ENCODE peak calls at places on chromosomes 6 and 20, in four cellular contexts. C, T, Q and H are unnamed samples.

GRCh38 chr6:138971601-138972000 is 16.5 kb downstream of the REPS1 start:
- DNase-seq in T (peak; percentile 33), Q (no peak), C (no peak), H (no peak)

GRCh38 chr6:143531720-143532504 is 20.4 kb upstream of the FUCA2 start:
- DNase-seq in T (no peak), C (no peak), Q (no peak), H (no peak)

GRCh38 chr20:22717466-22717865 is 133.1 kb upstream of the FOXA2 start:
- DNase-seq in Q (no peak), T (no peak), C (no peak), H (no peak)

GRCh38 chr20:53933232-53933846 is 137.1 kb downstream of the BCAS1 start:
- DNase-seq in Q (no peak), T (no peak), C (no peak), H (no peak)

GRCh38 chr6:131692589-131692988 is 8.6 kb downstream of the OR2A4 start:
- DNase-seq in Q (no peak), T (no peak), C (no peak), H (no peak)

GRCh38 chr20:11995750-11996567 is 78.3 kb downstream of the BTBD3 start:
- DNase-seq in T (no peak), C (no peak), Q (no peak), H (no peak)

GRCh38 chr6:15244605-15245360 is 1.1 kb upstream of the JARID2 start:
- DNase-seq in Q (peak; percentile 66), C (peak; percentile 83), T (peak; percentile 64), H (peak; percentile 60)

GRCh38 chr20:9409352-9409751 is 105.0 kb upstream of the LAMP5 start:
- DNase-seq in C (peak; percentile 43), T (no peak), Q (no peak), H (no peak)

GRCh38 chr20:52086878-52087277 is 104.7 kb downstream of the ZFP64 start:
- DNase-seq in Q (no peak), C (no peak), T (no peak), H (no peak)

GRCh38 chr6:76694779-76695178 is 622.3 kb upstream of the IMPG1 start:
- DNase-seq in C (no peak), Q (no peak), T (no peak), H (no peak)

GRCh38 chr20:23602699-23603098 is 3.0 kb downstream of the CST9 start:
- DNase-seq in C (no peak), T (no peak), Q (no peak), H (no peak)

GRCh38 chr6:158013904-158014504 is 32.3 kb downstream of the SYNJ2 start:
- DNase-seq in Q (no peak), C (no peak), T (no peak), H (no peak)

GRCh38 chr6:105692630-105693212 is 289.8 kb upstream of the PREP start:
- DNase-seq in T (no peak), C (no peak), Q (no peak), H (no peak)

GRCh38 chr6:103018426-103018825 is 1624.9 kb downstream of the GRIK2 start:
- DNase-seq in Q (no peak), T (no peak), C (no peak), H (no peak)

GRCh38 chr6:24391208-24391607 is 11.5 kb upstream of the MRS2 start:
- DNase-seq in T (no peak), Q (no peak), C (no peak), H (no peak)

GRCh38 chr6:24797596-24798216 is 1.0 kb downstream of the ARMH2 start:
- DNase-seq in Q (no peak), C (no peak), T (no peak), H (no peak)

GRCh38 chr6:143939364-143939763 is 68.7 kb downstream of the PLAGL1 start:
- DNase-seq in Q (no peak), C (no peak), T (no peak), H (no peak)